ENCODE peak calls at places on chromosomes 2 and 18, in six cellular contexts. T is NCI-H226; X is tibial artery; G is RWPE1; E is NCI-H1694 treated with DMSO at 0.1 percent for 48 hours; O is stimulated activated CD4-positive, alpha-beta T cell treated with anti-CD3 and anti-CD28 coated beads, Interleukin-12 subunit alpha, Interleukin-12 subunit beta, amount 100 ng/mL, for 24 hours. I is an unnamed sample.

GRCh38 chr2:12881952-12882351 is 165.2 kb downstream of the TRIB2 start:
- DNase-seq in T (no peak), X (no peak), G (no peak), E (peak), O (no peak), I (no peak)

GRCh38 chr2:84631047-84631446 is 114.7 kb downstream of the DNAH6 start:
- DNase-seq in T (no peak), X (no peak), G (peak), E (peak), O (no peak), I (peak)

GRCh38 chr2:241844831-241845578 is 13.7 kb downstream of the PDCD1 start:
- DNase-seq in T (no peak), X (no peak), G (no peak), E (no peak), O (no peak), I (no peak)

GRCh38 chr2:47554311-47554905 is 151.5 kb downstream of the MSH2 start:
- DNase-seq in T (no peak), X (no peak), G (no peak), E (no peak), O (no peak), I (no peak)

GRCh38 chr2:43228341-43228751 is 1.9 kb upstream of the ZFP36L2 start:
- DNase-seq in T (no peak), X (no peak), G (no peak), E (no peak), O (no peak), I (no peak)

GRCh38 chr2:134862674-134863073 is 24.3 kb downstream of the ACMSD start:
- DNase-seq in T (no peak), X (no peak), G (no peak), E (no peak), O (no peak), I (no peak)

GRCh38 chr2:181106229-181106628 is 125.8 kb downstream of the UBE2E3 start:
- DNase-seq in T (no peak), X (no peak), G (no peak), E (peak), O (no peak), I (peak)

GRCh38 chr18:23307567-23308295 is 145.4 kb upstream of the RIOK3 start:
- DNase-seq in T (peak), X (no peak), G (no peak), E (no peak), O (no peak), I (no peak)

GRCh38 chr2:152075427-152076050 is 23.3 kb downstream of the CACNB4 start:
- DNase-seq in T (no peak), X (no peak), G (no peak), E (no peak), O (no peak), I (peak)

GRCh38 chr2:145874466-145874865 is 1354.5 kb upstream of the ZEB2 start:
- DNase-seq in T (peak), X (no peak), G (peak), E (no peak), O (no peak), I (no peak)

GRCh38 chr2:85468704-85469349 is 50.3 kb downstream of the SH2D6 start:
- DNase-seq in T (peak), X (no peak), G (peak), E (no peak), O (no peak), I (no peak)

GRCh38 chr18:79564441-79564840 is 115.2 kb upstream of the CTDP1 start:
- DNase-seq in T (no peak), X (no peak), G (no peak), E (no peak), O (no peak), I (no peak)

GRCh38 chr18:58020567-58021107 is 23.4 kb upstream of the NEDD4L start:
- DNase-seq in T (no peak), X (no peak), G (no peak), E (no peak), O (no peak), I (no peak)

GRCh38 chr2:217952409-217952808 is 50.4 kb downstream of the TNS1 start:
- DNase-seq in T (no peak), X (peak), G (no peak), E (no peak), O (no peak), I (no peak)

GRCh38 chr2:114011709-114012108 is 121.8 kb downstream of the ACTR3 start:
- DNase-seq in T (no peak), X (no peak), G (no peak), E (no peak), O (no peak), I (no peak)

GRCh38 chr2:172177581-172177980 is 74.9 kb upstream of the DLX2 start:
- DNase-seq in T (no peak), X (no peak), G (no peak), E (no peak), O (no peak), I (no peak)

GRCh38 chr2:10493636-10494281 is 45.6 kb upstream of the ODC1 start:
- DNase-seq in T (peak), X (no peak), G (peak), E (no peak), O (peak), I (no peak)

GRCh38 chr2:166234112-166234846 is 106.5 kb upstream of the SCN1A start:
- DNase-seq in T (peak), X (no peak), G (peak), E (no peak), O (no peak), I (peak)

GRCh38 chr2:13056259-13056843 is 339.6 kb downstream of the TRIB2 start:
- DNase-seq in T (no peak), X (no peak), G (peak), E (peak), O (no peak), I (no peak)

I was measured in retinal pigment epithelial cell.